ENCODE peak calls at places on chromosomes 1 and 21, in six cellular contexts. D is MM.1S, V is right cardiac atrium, X is fibroblast of lung, E is GM23338, Q is AG04450. Y is an unnamed sample.

GRCh38 chr21:17472592-17473271 is 40.1 kb upstream of the CXADR start:
- DNase-seq in X (no peak), Q (no peak), D (no peak), E (no peak), V (no peak), Y (no peak)

GRCh38 chr1:6646499-6647148 is 22.0 kb downstream of the THAP3 start:
- DNase-seq in Q (no peak), E (peak), X (peak), D (peak), V (no peak), Y (no peak)

GRCh38 chr1:154735801-154736163 is 127.8 kb upstream of the ADAR start:
- DNase-seq in E (no peak), D (no peak), X (no peak), Q (no peak), V (no peak), Y (no peak)

GRCh38 chr1:975896-976683 is 5.8 kb downstream of the PERM1 start:
- DNase-seq in X (peak), E (peak), D (peak), Q (no peak), V (peak), Y (peak)

GRCh38 chr1:198275598-198275997 is 118.8 kb downstream of the NEK7 start:
- DNase-seq in D (no peak), E (no peak), X (peak), Q (no peak), V (no peak), Y (no peak)

GRCh38 chr1:52404975-52405338 is 555 bp downstream of the PRPF38A start:
- DNase-seq in Q (no peak), X (no peak), V (no peak), D (no peak), E (no peak), Y (no peak)

GRCh38 chr1:31705080-31705866 is 1.5 kb upstream of the COL16A1 start:
- DNase-seq in Q (no peak), E (peak), V (peak), D (peak), X (peak), Y (no peak)

GRCh38 chr1:22321917-22322316 is 129.7 kb upstream of the ZBTB40 start:
- DNase-seq in V (no peak), D (no peak), Q (no peak), X (no peak), E (no peak), Y (no peak)

GRCh38 chr1:42758641-42759040 is 8.2 kb downstream of the P3H1 start:
- DNase-seq in X (no peak), Q (no peak), V (no peak), D (no peak), E (no peak), Y (no peak)

GRCh38 chr1:195462646-195463045 is 1145.6 kb downstream of the KCNT2 start:
- DNase-seq in V (no peak), X (peak), E (no peak), D (no peak), Q (no peak), Y (no peak)

GRCh38 chr1:169132512-169133227 is 26.2 kb downstream of the ATP1B1 start:
- DNase-seq in Q (no peak), V (no peak), D (no peak), E (no peak), X (no peak), Y (no peak)

GRCh38 chr1:205950280-205950679 is 7.0 kb upstream of the SLC26A9 start:
- DNase-seq in Q (no peak), E (no peak), X (peak), V (peak), D (no peak), Y (no peak)

GRCh38 chr1:20099533-20099932 is 19.8 kb downstream of the PLA2G2D start:
- DNase-seq in X (peak), Q (no peak), E (no peak), V (no peak), D (no peak), Y (no peak)

GRCh38 chr1:95249929-95250328 is 15.9 kb downstream of the RWDD3 start:
- DNase-seq in E (no peak), V (no peak), X (no peak), D (no peak), Q (no peak), Y (no peak)

GRCh38 chr1:83942914-83943313 is 56.0 kb downstream of the TTLL7 start:
- DNase-seq in V (no peak), Q (no peak), E (peak), X (peak), D (no peak), Y (no peak)

GRCh38 chr1:226733309-226733708 is 5.8 kb downstream of the ITPKB start:
- DNase-seq in E (no peak), X (no peak), V (no peak), Q (no peak), D (no peak), Y (no peak)
- H3K4me3 ChIP-seq in E (no peak), X (no peak), V (peak), Q (no peak), D (no peak), Y (peak)

GRCh38 chr21:46065993-46066842 is 31.7 kb upstream of the COL6A2 start:
- DNase-seq in Q (no peak), X (peak), D (no peak), V (no peak), E (no peak), Y (no peak)
- H3K27ac ChIP-seq in Q (peak), X (peak), D (no peak), V (peak), E (no peak), Y (peak)

GRCh38 chr1:214027498-214027897 is 39.7 kb downstream of the PROX1 start:
- DNase-seq in V (no peak), X (no peak), E (no peak), Q (no peak), D (no peak), Y (no peak)
- H3K4me3 ChIP-seq in V (no peak), X (no peak), E (peak), Q (no peak), D (no peak), Y (no peak)

DNA sequence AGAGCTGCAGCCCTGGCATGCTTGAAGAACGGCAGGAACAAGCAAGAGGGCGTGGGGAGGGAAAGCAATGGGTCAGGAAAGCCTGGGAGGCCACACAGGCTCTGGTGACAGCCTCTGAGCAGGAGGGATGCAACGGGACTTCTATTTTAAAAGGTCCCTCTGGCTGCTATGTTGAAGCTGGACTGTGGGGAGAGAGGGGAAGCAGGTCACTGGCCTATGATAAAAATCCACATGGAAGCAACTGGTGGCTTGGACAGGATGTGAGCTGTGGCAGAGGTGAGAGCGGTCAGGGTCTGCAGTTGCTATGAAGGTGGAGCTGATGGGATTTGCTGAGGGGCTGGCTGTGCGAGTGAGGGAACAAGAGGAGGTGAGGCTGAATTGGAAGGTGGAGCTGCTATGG is 11.2 kb downstream of the PADI1 start:
- DNase-seq in Q (no peak), D (no peak), E (no peak), V (no peak), X (no peak), Y (no peak)
- H3K27ac ChIP-seq in Q (no peak), D (no peak), E (no peak), V (no peak), X (no peak), Y (no peak)

DNA sequence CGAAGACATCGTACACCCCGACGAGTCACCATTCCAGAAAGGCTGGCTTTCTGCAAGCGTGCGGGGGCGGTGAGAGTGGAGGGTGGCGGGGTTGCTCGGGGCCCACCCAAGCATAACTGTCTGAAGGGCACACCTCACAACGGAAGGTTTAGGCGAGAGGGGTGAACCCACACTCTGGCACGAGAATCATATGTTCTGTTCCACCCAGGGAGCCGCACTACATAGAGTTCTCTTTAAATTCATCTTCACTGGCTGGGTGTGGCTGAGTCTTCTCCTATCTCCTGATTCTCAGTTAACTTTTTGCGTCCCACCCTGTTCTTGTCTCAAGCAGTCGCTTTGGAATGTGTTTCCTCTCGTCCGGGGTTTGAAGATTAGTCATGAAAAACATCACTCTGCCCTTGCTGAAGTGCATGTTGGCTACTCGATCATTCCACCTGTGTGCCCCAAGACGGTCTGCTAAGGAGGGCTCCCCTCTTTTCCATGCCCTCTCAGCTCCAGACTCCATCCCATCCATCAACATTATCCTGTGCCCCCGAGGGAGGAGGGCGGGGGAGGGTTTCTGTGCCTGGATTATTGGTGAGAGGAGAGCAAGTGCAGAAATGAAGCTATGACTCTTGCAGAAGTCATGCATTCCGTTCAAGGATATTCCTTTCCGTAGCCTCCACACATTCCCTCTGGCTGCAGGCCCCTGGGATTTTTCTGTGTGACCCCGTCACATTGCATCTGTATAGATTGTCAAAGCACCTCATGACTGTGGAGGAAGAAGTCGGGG is 53.5 kb upstream of the CD34 start:
- DNase-seq in D (no peak), Q (no peak), E (no peak), X (no peak), V (no peak), Y (no peak)
- H3K4me3 ChIP-seq in D (peak), Q (no peak), E (peak), X (no peak), V (no peak), Y (no peak)

GRCh38 chr1:27001570-27002360 is 8.3 kb downstream of the TRNP1 start:
- DNase-seq in V (peak), X (peak), E (peak), Q (no peak), D (no peak), Y (peak)
- H3K27ac ChIP-seq in V (peak), X (no peak), E (peak), Q (peak), D (no peak), Y (no peak)

DNA sequence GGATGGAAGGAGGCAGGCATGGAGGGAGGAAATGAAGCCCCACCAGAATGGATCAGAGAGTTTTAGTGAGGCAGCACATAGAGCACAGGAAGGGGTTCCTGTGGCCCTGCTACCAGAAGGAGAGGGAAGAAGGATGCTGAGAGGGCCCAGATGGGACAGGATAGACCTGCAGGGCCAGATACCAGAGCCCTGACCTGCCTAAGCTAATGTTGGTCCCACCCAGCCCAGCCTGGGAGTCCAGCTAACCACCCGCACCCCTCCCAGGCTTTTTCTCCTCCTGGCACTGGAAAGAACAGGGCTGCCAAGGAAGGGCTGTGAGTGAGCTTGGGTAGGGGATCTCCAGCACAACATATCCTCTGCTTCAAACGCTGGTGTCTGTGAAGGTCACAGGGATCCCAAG is 6.9 kb downstream of the NECTIN4 start:
- DNase-seq in E (no peak), V (no peak), D (no peak), Q (no peak), X (no peak), Y (no peak)
- H3K4me3 ChIP-seq in E (no peak), V (no peak), D (no peak), Q (no peak), X (no peak), Y (no peak)